ENCODE peak calls at places on chromosomes 4 and X, in five cellular contexts. D is NCI-H510A treated with DMSO at 0.1 percent for 48 hours, M is left ventricle myocardium inferior, S is T-cell, N is C1 segment of cervical spinal cord. P is an unnamed sample.

GRCh38 chr4:153181293-153182080 is 22.8 kb upstream of the TRIM2 start:
- DNase-seq in D (no peak), M (no peak), S (no peak), N (no peak), P (no peak)

GRCh38 chr4:173505924-173506779 is 23.9 kb downstream of the HAND2 start:
- DNase-seq in D (peak; percentile 12), M (peak; percentile 63), S (no peak), N (no peak), P (peak; percentile 81)

GRCh38 chr4:85147481-85148076 is 181.1 kb upstream of the WDFY3 start:
- DNase-seq in D (peak; percentile 85), M (peak; percentile 38), S (no peak), N (no peak), P (peak; percentile 84)

GRCh38 chrX:102712216-102712966 is at the start of gene GPRASP2:
- DNase-seq in D (peak; percentile 10), M (peak; percentile 60), S (no peak), N (peak; percentile 32), P (peak; percentile 84)

GRCh38 chr4:21680326-21680898 is 268.2 kb downstream of the KCNIP4 start:
- DNase-seq in D (no peak), M (no peak), S (no peak), N (no peak), P (no peak)

GRCh38 chr4:53376900-53377299 is 541 bp upstream of the FIP1L1 start:
- DNase-seq in D (no peak), M (no peak), S (no peak), N (no peak), P (no peak)

GRCh38 chrX:14235004-14235403 is 205.3 kb upstream of the GEMIN8 start:
- DNase-seq in D (no peak), M (no peak), S (no peak), N (no peak), P (no peak)

GRCh38 chr4:48633657-48634056 is 143.6 kb downstream of the ZAR1 start:
- DNase-seq in D (no peak), M (no peak), S (no peak), N (no peak), P (no peak)

GRCh38 chrX:38817004-38817703 is 15.9 kb downstream of the MID1IP1 start:
- DNase-seq in D (peak; percentile 18), M (peak; percentile 53), S (peak; percentile 17), N (no peak), P (peak; percentile 53)

GRCh38 chr4:121096174-121096573 is 23.8 kb upstream of the NDNF start:
- DNase-seq in D (no peak), M (no peak), S (no peak), N (no peak), P (no peak)

GRCh38 chr4:2843909-2844584 is 403 bp downstream of the ADD1 start:
- DNase-seq in D (no peak), M (peak; percentile 61), S (no peak), N (peak; percentile 68), P (peak; percentile 83)

GRCh38 chr4:122966201-122966600 is 43.8 kb upstream of the NUDT6 start:
- DNase-seq in D (no peak), M (no peak), S (no peak), N (no peak), P (no peak)

GRCh38 chr4:136796953-136797352 is 735.3 kb downstream of the PCDH18 start:
- DNase-seq in D (no peak), M (no peak), S (no peak), N (no peak), P (no peak)

GRCh38 chr4:56086073-56086521 is 137.4 kb downstream of the CEP135 start:
- DNase-seq in D (no peak), M (no peak), S (no peak), N (no peak), P (no peak)

GRCh38 chr4:52709155-52709554 is 42.1 kb downstream of the ERVMER34-1 start:
- DNase-seq in D (no peak), M (no peak), S (no peak), N (no peak), P (no peak)

GRCh38 chr4:122777846-122778501 is 45.5 kb downstream of the BBS12 start:
- DNase-seq in D (no peak), M (no peak), S (no peak), N (no peak), P (no peak)

GRCh38 chrX:108090474-108091265 is 672 bp downstream of the PSMD10 start:
- DNase-seq in D (peak; percentile 39), M (no peak), S (no peak), N (no peak), P (no peak)

GRCh38 chr4:110091426-110091825 is 107.0 kb downstream of the ELOVL6 start:
- DNase-seq in D (no peak), M (no peak), S (no peak), N (no peak), P (no peak)

GRCh38 chr4:53676402-53676871 is 85.2 kb upstream of the LNX1 start:
- DNase-seq in D (no peak), M (no peak), S (no peak), N (no peak), P (no peak)

GRCh38 chr4:70838972-70839536 is 636 bp downstream of the GRSF1 start:
- DNase-seq in D (peak; percentile 79), M (peak; percentile 72), S (peak; percentile 47), N (peak; percentile 74), P (peak; percentile 85)

GRCh38 chr4:29046166-29046565 is 1674.0 kb upstream of the PCDH7 start:
- DNase-seq in D (no peak), M (no peak), S (no peak), N (no peak), P (no peak)

GRCh38 chr4:168200685-168201084 is 108.3 kb downstream of the ANXA10 start:
- DNase-seq in D (peak; percentile 10), M (no peak), S (no peak), N (no peak), P (no peak)

GRCh38 chrX:120205816-120206753 is 44.5 kb upstream of the ZBTB33 start:
- DNase-seq in D (no peak), M (no peak), S (no peak), N (no peak), P (no peak)

GRCh38 chr4:131344761-131345160 is 1804.3 kb upstream of the PCDH10 start:
- DNase-seq in D (no peak), M (no peak), S (no peak), N (no peak), P (no peak)

GRCh38 chr4:159105063-159105414 is 2.2 kb downstream of the RAPGEF2 start:
- DNase-seq in D (no peak), M (no peak), S (no peak), N (no peak), P (no peak)

GRCh38 chr4:153067376-153067775 is 131.3 kb downstream of the FHDC1 start:
- DNase-seq in D (no peak), M (no peak), S (no peak), N (no peak), P (no peak)

GRCh38 chr4:181548873-181549541 is 694.2 kb upstream of the TENM3 start:
- DNase-seq in D (no peak), M (no peak), S (no peak), N (no peak), P (no peak)

GRCh38 chr4:72216539-72217277 is 184.9 kb downstream of the NPFFR2 start:
- DNase-seq in D (no peak), M (no peak), S (no peak), N (no peak), P (peak; percentile 37)

GRCh38 chrX:16826207-16826606 is 39.9 kb downstream of the TXLNG start:
- DNase-seq in D (peak; percentile 41), M (no peak), S (no peak), N (no peak), P (no peak)

GRCh38 chrX:1610166-1610565 is 4.7 kb upstream of the ASMT start:
- DNase-seq in D (no peak), M (no peak), S (no peak), N (no peak), P (peak; percentile 9)